ENCODE peak calls at places on chromosomes 16 and 17, in nine cellular contexts. L is anterior cingulate cortex, R is mesendoderm, O is substantia nigra, I is HL-60, K is endothelial cell, M is NCI-H1092, S is stomach, E is activated gamma-delta T cell treated with Interleukin-2 at 50 U/mL for 16 hours. C is an unnamed sample.

GRCh38 chr16:51988977-51989376 is 558.0 kb downstream of the TOX3 start:
- DNase-seq in L (no peak), R (no peak), O (no peak), I (no peak), K (no peak), M (no peak), S (no peak), E (no peak), C (no peak)

GRCh38 chr16:86089986-86090385 is 191.0 kb downstream of the IRF8 start:
- DNase-seq in L (no peak), R (no peak), O (no peak), I (peak), K (no peak), M (no peak), S (no peak), E (no peak), C (no peak)

GRCh38 chr16:74034862-74035261 is 261.8 kb upstream of the PSMD7 start:
- DNase-seq in L (no peak), R (peak), O (no peak), I (peak), K (peak), M (peak), S (no peak), E (no peak), C (no peak)

GRCh38 chr17:74020522-74020921 is 183.0 kb upstream of the RPL38 start:
- DNase-seq in L (no peak), R (no peak), O (no peak), I (no peak), K (no peak), M (no peak), S (no peak), E (no peak), C (no peak)

GRCh38 chr16:17273142-17273561 is 197.6 kb downstream of the XYLT1 start:
- DNase-seq in L (no peak), R (peak), O (no peak), I (peak), K (no peak), M (no peak), S (no peak), E (peak), C (no peak)

GRCh38 chr17:81295031-81295677 is at the start of gene SLC38A10:
- DNase-seq in L (peak), R (peak), O (peak), I (peak), K (peak), M (peak), S (peak), E (peak), C (peak)

GRCh38 chr17:41615454-41615853 is 2.9 kb upstream of the KRT16 start:
- DNase-seq in L (no peak), R (peak), O (no peak), I (no peak), K (no peak), M (no peak), S (no peak), E (no peak), C (peak)

GRCh38 chr17:51435641-51436091 is 175.3 kb downstream of the UTP18 start:
- DNase-seq in L (peak), R (peak), O (no peak), I (peak), K (peak), M (peak), S (peak), E (no peak), C (peak)

GRCh38 chr16:50198802-50199410 is 45.8 kb downstream of the TENT4B start:
- DNase-seq in L (no peak), R (no peak), O (no peak), I (no peak), K (no peak), M (no peak), S (no peak), E (no peak), C (no peak)

GRCh38 chr17:65261682-65262636 is 124.8 kb downstream of the RGS9 start:
- DNase-seq in L (no peak), R (no peak), O (no peak), I (no peak), K (no peak), M (no peak), S (no peak), E (no peak), C (no peak)

C was measured in prostate gland.